ENCODE peak calls at places on chromosomes 3 and 15, in eight cellular contexts. A is GM23338, V is A549, X is neural crest cell, W is lower lobe of right lung, G is endothelial cell of umbilical vein, E is GM12864, R is bronchial epithelial cell. U is an unnamed sample.
A peak's percentile ranks its signal among the peaks of the same experiment; 100 is the strongest.

GRCh38 chr3:136070953-136071949 is 105.7 kb downstream of the PPP2R3A start:
- DNase-seq in A (peak; percentile 33), V (no peak), X (no peak), W (no peak), G (peak; percentile 35), E (no peak), R (peak; percentile 13), U (no peak)

GRCh38 chr15:70059476-70060213 is 38.1 kb downstream of the TLE3 start:
- DNase-seq in A (no peak), V (no peak), X (no peak), W (peak; percentile 20), G (no peak), E (no peak), R (no peak), U (peak; percentile 6)

GRCh38 chr15:91694829-91695205 is 158.7 kb upstream of the SLCO3A1 start:
- DNase-seq in A (no peak), V (no peak), X (no peak), W (no peak), G (no peak), E (no peak), R (peak; percentile 57), U (no peak)

GRCh38 chr3:36212291-36212690 is 168.0 kb upstream of the STAC start:
- DNase-seq in A (no peak), V (no peak), X (no peak), W (no peak), G (no peak), E (no peak), R (no peak), U (no peak)

GRCh38 chr3:176431986-176432385 is 765.3 kb downstream of the TBL1XR1 start:
- DNase-seq in A (no peak), V (no peak), X (no peak), W (no peak), G (no peak), E (no peak), R (no peak), U (no peak)

GRCh38 chr3:49724586-49724985 is 835 bp upstream of the GMPPB start:
- DNase-seq in A (peak; percentile 36), V (no peak), X (no peak), W (no peak), G (no peak), E (no peak), R (peak; percentile 18), U (no peak)

GRCh38 chr3:16143870-16144568 is 30.5 kb upstream of the GALNT15 start:
- DNase-seq in A (no peak), V (no peak), X (no peak), W (no peak), G (no peak), E (no peak), R (no peak), U (no peak)

GRCh38 chr3:10116138-10116460 is 624 bp downstream of the BRK1 start:
- DNase-seq in A (no peak), V (peak; percentile 12), X (no peak), W (no peak), G (no peak), E (no peak), R (peak; percentile 47), U (no peak)

GRCh38 chr15:75069301-75069925 is 46.0 kb downstream of the PPCDC start:
- DNase-seq in A (no peak), V (no peak), X (no peak), W (no peak), G (no peak), E (peak; percentile 89), R (no peak), U (no peak)

GRCh38 chr3:66761093-66761780 is 236.9 kb upstream of the KBTBD8 start:
- DNase-seq in A (no peak), V (no peak), X (no peak), W (no peak), G (no peak), E (no peak), R (peak; percentile 84), U (no peak)

GRCh38 chr15:41961803-41962202 is 10.6 kb downstream of the EHD4 start:
- DNase-seq in A (no peak), V (no peak), X (no peak), W (no peak), G (peak; percentile 49), E (no peak), R (no peak), U (no peak)

GRCh38 chr3:71547254-71548198 is 36.0 kb downstream of the FOXP1 start:
- DNase-seq in A (no peak), V (no peak), X (no peak), W (no peak), G (no peak), E (no peak), R (no peak), U (no peak)

GRCh38 chr15:65246026-65246714 is 34.9 kb upstream of the CILP start:
- DNase-seq in A (no peak), V (no peak), X (no peak), W (no peak), G (no peak), E (no peak), R (peak; percentile 76), U (no peak)

DNA sequence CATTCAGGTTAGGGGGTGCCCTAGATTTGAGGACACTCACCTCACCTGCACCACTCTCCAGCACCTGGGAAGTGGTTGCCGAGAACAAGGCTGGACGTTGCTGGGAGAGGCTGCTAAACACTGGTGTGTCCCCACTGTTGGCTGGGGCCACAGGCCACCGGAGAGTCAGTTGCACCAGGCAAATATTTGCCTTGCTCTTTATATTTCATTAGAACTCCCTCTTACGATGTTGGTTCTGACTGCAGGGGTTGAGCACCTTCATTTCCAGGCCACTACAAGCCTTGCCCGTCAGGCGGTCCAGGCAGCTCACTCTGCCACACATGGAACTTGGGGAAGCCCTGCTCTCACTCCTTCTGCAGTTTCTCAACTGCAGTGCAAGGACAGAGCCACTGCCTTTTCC is 30.7 kb downstream of the HCN4 start:
- DNase-seq in A (no peak), V (no peak), X (no peak), W (peak; percentile 61), G (no peak), E (no peak), R (no peak), U (no peak)
- TF ChIP-seq CTCF in A (no peak), V (no peak), X (no peak), W (no peak), G (no peak), E (no peak), R (no peak), U (no peak)

DNA sequence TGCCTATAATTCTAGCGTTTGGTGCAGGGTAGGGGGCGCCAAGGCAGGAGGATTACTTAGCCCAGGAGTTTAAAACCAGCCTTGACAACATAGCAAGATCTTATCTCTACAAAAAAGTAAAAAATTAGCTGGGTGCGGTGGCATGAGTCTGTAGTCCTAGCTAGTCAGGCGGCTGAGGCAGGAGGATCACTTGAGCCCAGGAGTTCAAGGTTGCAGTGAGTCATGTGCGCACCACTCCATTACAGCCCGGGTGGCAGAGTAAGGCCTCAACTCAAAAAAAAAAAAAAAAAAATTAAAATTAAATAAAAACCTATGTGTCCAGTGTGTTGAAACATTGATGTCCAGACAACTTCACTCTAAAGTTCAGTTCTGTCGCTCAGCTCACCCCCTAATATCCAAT is 78.2 kb upstream of the SOX2 start:
- DNase-seq in A (no peak), V (no peak), X (no peak), W (no peak), G (no peak), E (no peak), R (no peak), U (no peak)
- TF ChIP-seq CTCF in A (no peak), V (no peak), X (no peak), W (no peak), G (no peak), E (no peak), R (no peak), U (no peak)

GRCh38 chr3:177557561-177557960 is 360.3 kb upstream of the TBL1XR1 start:
- DNase-seq in A (no peak), V (no peak), X (no peak), W (no peak), G (no peak), E (no peak), R (no peak), U (no peak)

GRCh38 chr3:177563792-177564191 is 366.5 kb upstream of the TBL1XR1 start:
- DNase-seq in A (peak; percentile 18), V (no peak), X (no peak), W (no peak), G (no peak), E (no peak), R (no peak), U (no peak)

GRCh38 chr3:177561769-177562360 is 364.6 kb upstream of the TBL1XR1 start:
- DNase-seq in A (no peak), V (no peak), X (no peak), W (no peak), G (no peak), E (no peak), R (no peak), U (peak; percentile 86)

GRCh38 chr3:177563381-177563780 is 366.1 kb upstream of the TBL1XR1 start:
- DNase-seq in A (no peak), V (no peak), X (no peak), W (no peak), G (no peak), E (no peak), R (no peak), U (no peak)

DNA sequence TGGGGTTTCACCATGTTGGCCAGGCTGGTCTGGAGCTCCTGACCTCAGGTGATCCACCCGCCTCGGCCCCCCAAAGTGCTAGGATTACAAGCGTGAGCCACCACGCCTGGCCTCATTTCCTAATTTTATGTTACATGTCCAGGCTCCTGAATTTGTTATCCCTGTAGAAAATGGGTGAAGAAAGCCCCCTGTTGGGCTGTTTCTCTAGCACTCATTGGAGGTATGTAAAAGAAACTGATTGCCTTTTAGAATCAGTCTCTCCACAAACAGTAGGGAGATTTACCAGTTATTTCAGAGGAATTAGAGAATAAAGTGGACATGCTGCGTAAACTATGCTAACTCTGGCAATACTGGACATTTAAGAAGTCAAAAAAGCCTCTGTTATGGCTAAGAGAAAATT is 364.1 kb upstream of the TBL1XR1 start:
- DNase-seq in A (no peak), V (no peak), X (no peak), W (no peak), G (no peak), E (no peak), R (no peak), U (peak; percentile 32)
- TF ChIP-seq CTCF in A (no peak), V (no peak), X (no peak), W (no peak), G (no peak), E (no peak), R (no peak), U (peak; percentile 43)

GRCh38 chr3:52473031-52473430 is 17.6 kb downstream of the NISCH start:
- DNase-seq in A (no peak), V (no peak), X (no peak), W (no peak), G (no peak), E (no peak), R (no peak), U (no peak)

GRCh38 chr3:52472239-52472783 is 16.9 kb downstream of the NISCH start:
- DNase-seq in A (no peak), V (no peak), X (no peak), W (no peak), G (no peak), E (no peak), R (no peak), U (no peak)

GRCh38 chr3:52469001-52469400 is 13.6 kb downstream of the NISCH start:
- DNase-seq in A (no peak), V (no peak), X (no peak), W (no peak), G (peak; percentile 37), E (no peak), R (no peak), U (no peak)

GRCh38 chr3:52470920-52471319 is 15.5 kb downstream of the NISCH start:
- DNase-seq in A (no peak), V (no peak), X (no peak), W (no peak), G (no peak), E (no peak), R (no peak), U (no peak)

GRCh38 chr3:52471371-52472238 is 16.2 kb downstream of the NISCH start:
- DNase-seq in A (peak; percentile 78), V (peak; percentile 57), X (peak; percentile 52), W (peak; percentile 82), G (peak; percentile 74), E (no peak), R (peak; percentile 74), U (peak; percentile 65)
- TF ChIP-seq CTCF in A (peak; percentile 57), V (peak; percentile 49), X (peak; percentile 64), W (peak; percentile 83), G (peak; percentile 75), E (peak; percentile 84), R (peak; percentile 92), U (peak; percentile 66)

U was measured in BE2C.